ENCODE peak calls at places on chromosomes 5 and 9, in six cellular contexts. One of them, this sample, is unnamed.

GRCh38 chr9:18238752-18239151 is 235.2 kb upstream of the ADAMTSL1 start:
- DNase-seq in uterus: no peak
- DNase-seq in AG09309: peak
- DNase-seq in HCT116: no peak
- DNase-seq in stimulated activated CD4-positive, alpha-beta T cell treated with anti-CD3 and anti-CD28 coated beads, Interleukin-4, amount 100 ng/mL, for 4 hours: no peak
- DNase-seq in activated T-helper 9 cell treated with anti-CD3 and anti-CD28 coated beads, Interleukin-2, amount 50 U/mL, for 16 hours: no peak
- DNase-seq in this sample: no peak

GRCh38 chr5:91277093-91277626 is 106.0 kb downstream of the ARRDC3 start:
- DNase-seq in stimulated activated CD4-positive, alpha-beta T cell treated with anti-CD3 and anti-CD28 coated beads, Interleukin-4, amount 100 ng/mL, for 4 hours: no peak
- DNase-seq in uterus: no peak
- DNase-seq in HCT116: no peak
- DNase-seq in activated T-helper 9 cell treated with anti-CD3 and anti-CD28 coated beads, Interleukin-2, amount 50 U/mL, for 16 hours: no peak
- DNase-seq in AG09309: no peak
- DNase-seq in this sample: no peak

GRCh38 chr9:89375181-89375760 is 57.0 kb downstream of the SECISBP2 start:
- DNase-seq in HCT116: no peak
- DNase-seq in activated T-helper 9 cell treated with anti-CD3 and anti-CD28 coated beads, Interleukin-2, amount 50 U/mL, for 16 hours: no peak
- DNase-seq in uterus: no peak
- DNase-seq in AG09309: no peak
- DNase-seq in stimulated activated CD4-positive, alpha-beta T cell treated with anti-CD3 and anti-CD28 coated beads, Interleukin-4, amount 100 ng/mL, for 4 hours: no peak
- DNase-seq in this sample: no peak

GRCh38 chr5:139458580-139459407 is 3.7 kb downstream of the ECSCR start:
- DNase-seq in stimulated activated CD4-positive, alpha-beta T cell treated with anti-CD3 and anti-CD28 coated beads, Interleukin-4, amount 100 ng/mL, for 4 hours: peak
- DNase-seq in AG09309: no peak
- DNase-seq in uterus: no peak
- DNase-seq in HCT116: no peak
- DNase-seq in activated T-helper 9 cell treated with anti-CD3 and anti-CD28 coated beads, Interleukin-2, amount 50 U/mL, for 16 hours: peak
- DNase-seq in this sample: no peak

GRCh38 chr5:169768416-169768815 is 131.3 kb downstream of the DOCK2 start:
- DNase-seq in HCT116: no peak
- DNase-seq in stimulated activated CD4-positive, alpha-beta T cell treated with anti-CD3 and anti-CD28 coated beads, Interleukin-4, amount 100 ng/mL, for 4 hours: no peak
- DNase-seq in activated T-helper 9 cell treated with anti-CD3 and anti-CD28 coated beads, Interleukin-2, amount 50 U/mL, for 16 hours: no peak
- DNase-seq in uterus: no peak
- DNase-seq in AG09309: no peak
- DNase-seq in this sample: no peak

GRCh38 chr5:112109331-112109993 is 309.6 kb downstream of the EPB41L4A start:
- DNase-seq in stimulated activated CD4-positive, alpha-beta T cell treated with anti-CD3 and anti-CD28 coated beads, Interleukin-4, amount 100 ng/mL, for 4 hours: no peak
- DNase-seq in activated T-helper 9 cell treated with anti-CD3 and anti-CD28 coated beads, Interleukin-2, amount 50 U/mL, for 16 hours: no peak
- DNase-seq in HCT116: peak
- DNase-seq in AG09309: peak
- DNase-seq in uterus: peak
- DNase-seq in this sample: peak

GRCh38 chr9:112445196-112445595 is 41.4 kb upstream of the KIAA1958 start:
- DNase-seq in AG09309: no peak
- DNase-seq in stimulated activated CD4-positive, alpha-beta T cell treated with anti-CD3 and anti-CD28 coated beads, Interleukin-4, amount 100 ng/mL, for 4 hours: no peak
- DNase-seq in HCT116: no peak
- DNase-seq in uterus: no peak
- DNase-seq in activated T-helper 9 cell treated with anti-CD3 and anti-CD28 coated beads, Interleukin-2, amount 50 U/mL, for 16 hours: no peak
- DNase-seq in this sample: no peak

GRCh38 chr9:128479262-128479661 is 23.5 kb downstream of the ODF2 start:
- DNase-seq in HCT116: no peak
- DNase-seq in uterus: no peak
- DNase-seq in activated T-helper 9 cell treated with anti-CD3 and anti-CD28 coated beads, Interleukin-2, amount 50 U/mL, for 16 hours: no peak
- DNase-seq in stimulated activated CD4-positive, alpha-beta T cell treated with anti-CD3 and anti-CD28 coated beads, Interleukin-4, amount 100 ng/mL, for 4 hours: no peak
- DNase-seq in AG09309: no peak
- DNase-seq in this sample: no peak

GRCh38 chr5:164475339-164475977 is 970.0 kb downstream of the MAT2B start:
- DNase-seq in uterus: no peak
- DNase-seq in AG09309: no peak
- DNase-seq in stimulated activated CD4-positive, alpha-beta T cell treated with anti-CD3 and anti-CD28 coated beads, Interleukin-4, amount 100 ng/mL, for 4 hours: no peak
- DNase-seq in HCT116: no peak
- DNase-seq in activated T-helper 9 cell treated with anti-CD3 and anti-CD28 coated beads, Interleukin-2, amount 50 U/mL, for 16 hours: no peak
- DNase-seq in this sample: no peak

GRCh38 chr5:148491793-148492184 is 108.0 kb downstream of the FBXO38 start:
- DNase-seq in HCT116: no peak
- DNase-seq in uterus: no peak
- DNase-seq in stimulated activated CD4-positive, alpha-beta T cell treated with anti-CD3 and anti-CD28 coated beads, Interleukin-4, amount 100 ng/mL, for 4 hours: no peak
- DNase-seq in AG09309: no peak
- DNase-seq in activated T-helper 9 cell treated with anti-CD3 and anti-CD28 coated beads, Interleukin-2, amount 50 U/mL, for 16 hours: no peak
- DNase-seq in this sample: no peak

GRCh38 chr5:11873587-11873986 is 30.7 kb downstream of the CTNND2 start:
- DNase-seq in activated T-helper 9 cell treated with anti-CD3 and anti-CD28 coated beads, Interleukin-2, amount 50 U/mL, for 16 hours: no peak
- DNase-seq in stimulated activated CD4-positive, alpha-beta T cell treated with anti-CD3 and anti-CD28 coated beads, Interleukin-4, amount 100 ng/mL, for 4 hours: no peak
- DNase-seq in AG09309: no peak
- DNase-seq in HCT116: no peak
- DNase-seq in uterus: no peak
- DNase-seq in this sample: no peak

GRCh38 chr9:14441976-14442651 is 128.2 kb upstream of the NFIB start:
- DNase-seq in stimulated activated CD4-positive, alpha-beta T cell treated with anti-CD3 and anti-CD28 coated beads, Interleukin-4, amount 100 ng/mL, for 4 hours: no peak
- DNase-seq in activated T-helper 9 cell treated with anti-CD3 and anti-CD28 coated beads, Interleukin-2, amount 50 U/mL, for 16 hours: no peak
- DNase-seq in uterus: no peak
- DNase-seq in HCT116: peak
- DNase-seq in AG09309: no peak
- DNase-seq in this sample: no peak

GRCh38 chr9:128244443-128245226 is 31.2 kb downstream of the GOLGA2 start:
- DNase-seq in AG09309: peak
- DNase-seq in uterus: peak
- DNase-seq in HCT116: no peak
- DNase-seq in stimulated activated CD4-positive, alpha-beta T cell treated with anti-CD3 and anti-CD28 coated beads, Interleukin-4, amount 100 ng/mL, for 4 hours: no peak
- DNase-seq in activated T-helper 9 cell treated with anti-CD3 and anti-CD28 coated beads, Interleukin-2, amount 50 U/mL, for 16 hours: no peak
- DNase-seq in this sample: peak

GRCh38 chr5:65625743-65626142 is 916 bp downstream of the SHLD3 start:
- DNase-seq in activated T-helper 9 cell treated with anti-CD3 and anti-CD28 coated beads, Interleukin-2, amount 50 U/mL, for 16 hours: no peak
- DNase-seq in HCT116: no peak
- DNase-seq in stimulated activated CD4-positive, alpha-beta T cell treated with anti-CD3 and anti-CD28 coated beads, Interleukin-4, amount 100 ng/mL, for 4 hours: no peak
- DNase-seq in uterus: no peak
- DNase-seq in AG09309: no peak
- DNase-seq in this sample: no peak

GRCh38 chr5:114249838-114250237 is 112.0 kb upstream of the KCNN2 start:
- DNase-seq in HCT116: no peak
- DNase-seq in AG09309: no peak
- DNase-seq in uterus: no peak
- DNase-seq in stimulated activated CD4-positive, alpha-beta T cell treated with anti-CD3 and anti-CD28 coated beads, Interleukin-4, amount 100 ng/mL, for 4 hours: no peak
- DNase-seq in activated T-helper 9 cell treated with anti-CD3 and anti-CD28 coated beads, Interleukin-2, amount 50 U/mL, for 16 hours: no peak
- DNase-seq in this sample: no peak

GRCh38 chr5:157388148-157388547 is 71.9 kb upstream of the NIPAL4 start:
- DNase-seq in stimulated activated CD4-positive, alpha-beta T cell treated with anti-CD3 and anti-CD28 coated beads, Interleukin-4, amount 100 ng/mL, for 4 hours: no peak
- DNase-seq in HCT116: no peak
- DNase-seq in uterus: no peak
- DNase-seq in activated T-helper 9 cell treated with anti-CD3 and anti-CD28 coated beads, Interleukin-2, amount 50 U/mL, for 16 hours: no peak
- DNase-seq in AG09309: no peak
- DNase-seq in this sample: no peak

GRCh38 chr9:104931256-104931655 is 3.3 kb upstream of the ABCA1 start:
- DNase-seq in HCT116: no peak
- DNase-seq in stimulated activated CD4-positive, alpha-beta T cell treated with anti-CD3 and anti-CD28 coated beads, Interleukin-4, amount 100 ng/mL, for 4 hours: no peak
- DNase-seq in activated T-helper 9 cell treated with anti-CD3 and anti-CD28 coated beads, Interleukin-2, amount 50 U/mL, for 16 hours: no peak
- DNase-seq in AG09309: no peak
- DNase-seq in uterus: no peak
- DNase-seq in this sample: no peak

GRCh38 chr9:105064248-105065118 is 136.5 kb upstream of the ABCA1 start:
- DNase-seq in AG09309: peak
- DNase-seq in stimulated activated CD4-positive, alpha-beta T cell treated with anti-CD3 and anti-CD28 coated beads, Interleukin-4, amount 100 ng/mL, for 4 hours: no peak
- DNase-seq in activated T-helper 9 cell treated with anti-CD3 and anti-CD28 coated beads, Interleukin-2, amount 50 U/mL, for 16 hours: no peak
- DNase-seq in HCT116: no peak
- DNase-seq in uterus: peak
- DNase-seq in this sample: peak

GRCh38 chr9:96646081-96646991 is 8.8 kb downstream of the PRXL2C start:
- DNase-seq in activated T-helper 9 cell treated with anti-CD3 and anti-CD28 coated beads, Interleukin-2, amount 50 U/mL, for 16 hours: no peak
- DNase-seq in AG09309: peak
- DNase-seq in stimulated activated CD4-positive, alpha-beta T cell treated with anti-CD3 and anti-CD28 coated beads, Interleukin-4, amount 100 ng/mL, for 4 hours: no peak
- DNase-seq in HCT116: no peak
- DNase-seq in uterus: no peak
- DNase-seq in this sample: no peak

GRCh38 chr9:4969130-4969529 is 15.9 kb upstream of the JAK2 start:
- DNase-seq in uterus: no peak
- DNase-seq in AG09309: no peak
- DNase-seq in HCT116: no peak
- DNase-seq in stimulated activated CD4-positive, alpha-beta T cell treated with anti-CD3 and anti-CD28 coated beads, Interleukin-4, amount 100 ng/mL, for 4 hours: no peak
- DNase-seq in activated T-helper 9 cell treated with anti-CD3 and anti-CD28 coated beads, Interleukin-2, amount 50 U/mL, for 16 hours: no peak
- DNase-seq in this sample: no peak

GRCh38 chr5:140246378-140247122 is 56.4 kb downstream of the PFDN1 start:
- DNase-seq in HCT116: no peak
- DNase-seq in uterus: peak
- DNase-seq in activated T-helper 9 cell treated with anti-CD3 and anti-CD28 coated beads, Interleukin-2, amount 50 U/mL, for 16 hours: no peak
- DNase-seq in stimulated activated CD4-positive, alpha-beta T cell treated with anti-CD3 and anti-CD28 coated beads, Interleukin-4, amount 100 ng/mL, for 4 hours: no peak
- DNase-seq in AG09309: peak
- DNase-seq in this sample: no peak

GRCh38 chr9:130290353-130291181 is 25.0 kb downstream of the HMCN2 start:
- DNase-seq in uterus: peak
- DNase-seq in activated T-helper 9 cell treated with anti-CD3 and anti-CD28 coated beads, Interleukin-2, amount 50 U/mL, for 16 hours: no peak
- DNase-seq in HCT116: no peak
- DNase-seq in AG09309: no peak
- DNase-seq in stimulated activated CD4-positive, alpha-beta T cell treated with anti-CD3 and anti-CD28 coated beads, Interleukin-4, amount 100 ng/mL, for 4 hours: no peak
- DNase-seq in this sample: no peak

GRCh38 chr9:30382271-30382670 is 2002.2 kb upstream of the ACO1 start:
- DNase-seq in activated T-helper 9 cell treated with anti-CD3 and anti-CD28 coated beads, Interleukin-2, amount 50 U/mL, for 16 hours: no peak
- DNase-seq in AG09309: no peak
- DNase-seq in stimulated activated CD4-positive, alpha-beta T cell treated with anti-CD3 and anti-CD28 coated beads, Interleukin-4, amount 100 ng/mL, for 4 hours: no peak
- DNase-seq in uterus: no peak
- DNase-seq in HCT116: no peak
- DNase-seq in this sample: no peak

GRCh38 chr5:333945-334344 is 12.4 kb downstream of the AHRR start:
- DNase-seq in HCT116: no peak
- DNase-seq in uterus: no peak
- DNase-seq in stimulated activated CD4-positive, alpha-beta T cell treated with anti-CD3 and anti-CD28 coated beads, Interleukin-4, amount 100 ng/mL, for 4 hours: no peak
- DNase-seq in AG09309: no peak
- DNase-seq in activated T-helper 9 cell treated with anti-CD3 and anti-CD28 coated beads, Interleukin-2, amount 50 U/mL, for 16 hours: no peak
- DNase-seq in this sample: no peak

GRCh38 chr9:121133104-121133816 is 58.5 kb downstream of the CNTRL start:
- DNase-seq in AG09309: no peak
- DNase-seq in activated T-helper 9 cell treated with anti-CD3 and anti-CD28 coated beads, Interleukin-2, amount 50 U/mL, for 16 hours: peak
- DNase-seq in stimulated activated CD4-positive, alpha-beta T cell treated with anti-CD3 and anti-CD28 coated beads, Interleukin-4, amount 100 ng/mL, for 4 hours: peak
- DNase-seq in uterus: no peak
- DNase-seq in HCT116: no peak
- DNase-seq in this sample: peak

GRCh38 chr5:131619102-131619501 is 15.9 kb downstream of the RAPGEF6 start:
- DNase-seq in activated T-helper 9 cell treated with anti-CD3 and anti-CD28 coated beads, Interleukin-2, amount 50 U/mL, for 16 hours: no peak
- DNase-seq in stimulated activated CD4-positive, alpha-beta T cell treated with anti-CD3 and anti-CD28 coated beads, Interleukin-4, amount 100 ng/mL, for 4 hours: no peak
- DNase-seq in AG09309: no peak
- DNase-seq in HCT116: no peak
- DNase-seq in uterus: no peak
- DNase-seq in this sample: no peak

GRCh38 chr9:38405841-38406240 is 13.3 kb downstream of the ALDH1B1 start:
- DNase-seq in stimulated activated CD4-positive, alpha-beta T cell treated with anti-CD3 and anti-CD28 coated beads, Interleukin-4, amount 100 ng/mL, for 4 hours: no peak
- DNase-seq in activated T-helper 9 cell treated with anti-CD3 and anti-CD28 coated beads, Interleukin-2, amount 50 U/mL, for 16 hours: no peak
- DNase-seq in AG09309: no peak
- DNase-seq in uterus: no peak
- DNase-seq in HCT116: no peak
- DNase-seq in this sample: no peak

GRCh38 chr5:143085319-143085917 is 315.2 kb downstream of the ARHGAP26 start:
- DNase-seq in uterus: no peak
- DNase-seq in activated T-helper 9 cell treated with anti-CD3 and anti-CD28 coated beads, Interleukin-2, amount 50 U/mL, for 16 hours: no peak
- DNase-seq in HCT116: no peak
- DNase-seq in AG09309: no peak
- DNase-seq in stimulated activated CD4-positive, alpha-beta T cell treated with anti-CD3 and anti-CD28 coated beads, Interleukin-4, amount 100 ng/mL, for 4 hours: no peak
- DNase-seq in this sample: no peak

GRCh38 chr5:145245354-145245753 is 589.8 kb downstream of the PRELID2 start:
- DNase-seq in HCT116: no peak
- DNase-seq in uterus: no peak
- DNase-seq in stimulated activated CD4-positive, alpha-beta T cell treated with anti-CD3 and anti-CD28 coated beads, Interleukin-4, amount 100 ng/mL, for 4 hours: no peak
- DNase-seq in AG09309: no peak
- DNase-seq in activated T-helper 9 cell treated with anti-CD3 and anti-CD28 coated beads, Interleukin-2, amount 50 U/mL, for 16 hours: no peak
- DNase-seq in this sample: no peak

GRCh38 chr9:136095495-136096058 is 488 bp upstream of the NACC2 start:
- DNase-seq in activated T-helper 9 cell treated with anti-CD3 and anti-CD28 coated beads, Interleukin-2, amount 50 U/mL, for 16 hours: no peak
- DNase-seq in HCT116: no peak
- DNase-seq in uterus: no peak
- DNase-seq in stimulated activated CD4-positive, alpha-beta T cell treated with anti-CD3 and anti-CD28 coated beads, Interleukin-4, amount 100 ng/mL, for 4 hours: no peak
- DNase-seq in AG09309: no peak
- DNase-seq in this sample: no peak

GRCh38 chr5:98734646-98735045 is 38.8 kb upstream of the RGMB start:
- DNase-seq in activated T-helper 9 cell treated with anti-CD3 and anti-CD28 coated beads, Interleukin-2, amount 50 U/mL, for 16 hours: no peak
- DNase-seq in HCT116: no peak
- DNase-seq in AG09309: no peak
- DNase-seq in uterus: no peak
- DNase-seq in stimulated activated CD4-positive, alpha-beta T cell treated with anti-CD3 and anti-CD28 coated beads, Interleukin-4, amount 100 ng/mL, for 4 hours: no peak
- DNase-seq in this sample: no peak

GRCh38 chr9:109110326-109111014 is 9.3 kb downstream of the TMEM245 start:
- DNase-seq in uterus: no peak
- DNase-seq in AG09309: no peak
- DNase-seq in stimulated activated CD4-positive, alpha-beta T cell treated with anti-CD3 and anti-CD28 coated beads, Interleukin-4, amount 100 ng/mL, for 4 hours: no peak
- DNase-seq in activated T-helper 9 cell treated with anti-CD3 and anti-CD28 coated beads, Interleukin-2, amount 50 U/mL, for 16 hours: no peak
- DNase-seq in HCT116: peak
- DNase-seq in this sample: no peak

GRCh38 chr5:96226941-96227552 is 206.0 kb downstream of the PCSK1 start:
- DNase-seq in uterus: no peak
- DNase-seq in AG09309: peak
- DNase-seq in stimulated activated CD4-positive, alpha-beta T cell treated with anti-CD3 and anti-CD28 coated beads, Interleukin-4, amount 100 ng/mL, for 4 hours: no peak
- DNase-seq in HCT116: no peak
- DNase-seq in activated T-helper 9 cell treated with anti-CD3 and anti-CD28 coated beads, Interleukin-2, amount 50 U/mL, for 16 hours: no peak
- DNase-seq in this sample: no peak